ENCODE peak calls at places on chromosomes 13 and 19, in six cellular contexts. One of them, this sample, is unnamed.
A peak's percentile ranks its signal among the peaks of the same experiment; 100 is the strongest.

GRCh38 chr19:45428385-45429231 is 4.9 kb upstream of the ERCC1 start:
- DNase-seq in heart left ventricle: peak; percentile 85
- DNase-seq in AG10803: peak; percentile 52
- DNase-seq in right atrium auricular region: no peak
- DNase-seq in CD8-positive, alpha-beta T cell: no peak
- DNase-seq in IMR-90: peak; percentile 59
- DNase-seq in this sample: peak; percentile 52

GRCh38 chr13:71621152-71622124 is 245.6 kb downstream of the DACH1 start:
- DNase-seq in heart left ventricle: no peak
- DNase-seq in AG10803: no peak
- DNase-seq in right atrium auricular region: no peak
- DNase-seq in CD8-positive, alpha-beta T cell: no peak
- DNase-seq in IMR-90: no peak
- DNase-seq in this sample: no peak

GRCh38 chr13:87255394-87255793 is 415.8 kb upstream of the SLITRK5 start:
- DNase-seq in heart left ventricle: no peak
- DNase-seq in AG10803: no peak
- DNase-seq in right atrium auricular region: no peak
- DNase-seq in CD8-positive, alpha-beta T cell: no peak
- DNase-seq in IMR-90: no peak
- DNase-seq in this sample: no peak

GRCh38 chr13:93226623-93227279 is at the start of gene GPC6:
- DNase-seq in heart left ventricle: no peak
- DNase-seq in AG10803: peak; percentile 94
- DNase-seq in right atrium auricular region: no peak
- DNase-seq in CD8-positive, alpha-beta T cell: no peak
- DNase-seq in IMR-90: peak; percentile 95
- DNase-seq in this sample: no peak

GRCh38 chr13:21039097-21039800 is 22.1 kb downstream of the LATS2 start:
- DNase-seq in heart left ventricle: no peak
- DNase-seq in AG10803: no peak
- DNase-seq in right atrium auricular region: no peak
- DNase-seq in CD8-positive, alpha-beta T cell: no peak
- DNase-seq in IMR-90: no peak
- DNase-seq in this sample: no peak

GRCh38 chr13:26967119-26968038 is 204.2 kb downstream of the USP12 start:
- DNase-seq in heart left ventricle: peak; percentile 49
- DNase-seq in AG10803: peak; percentile 35
- DNase-seq in right atrium auricular region: peak; percentile 64
- DNase-seq in CD8-positive, alpha-beta T cell: no peak
- DNase-seq in IMR-90: no peak
- DNase-seq in this sample: peak; percentile 37

GRCh38 chr19:29104605-29105241 is 108.2 kb downstream of the UQCRFS1 start:
- DNase-seq in heart left ventricle: no peak
- DNase-seq in AG10803: no peak
- DNase-seq in right atrium auricular region: no peak
- DNase-seq in CD8-positive, alpha-beta T cell: no peak
- DNase-seq in IMR-90: no peak
- DNase-seq in this sample: no peak

GRCh38 chr13:70353096-70353495 is 244.8 kb upstream of the KLHL1 start:
- DNase-seq in heart left ventricle: no peak
- DNase-seq in AG10803: no peak
- DNase-seq in right atrium auricular region: no peak
- DNase-seq in CD8-positive, alpha-beta T cell: no peak
- DNase-seq in IMR-90: no peak
- DNase-seq in this sample: no peak

GRCh38 chr19:13022859-13023636 is 27.8 kb downstream of the NFIX start:
- DNase-seq in heart left ventricle: peak; percentile 88
- DNase-seq in AG10803: peak; percentile 99
- DNase-seq in right atrium auricular region: peak; percentile 86
- DNase-seq in CD8-positive, alpha-beta T cell: no peak
- DNase-seq in IMR-90: peak; percentile 95
- DNase-seq in this sample: peak; percentile 78

GRCh38 chr13:74325106-74325505 is 190.9 kb upstream of the KLF12 start:
- DNase-seq in heart left ventricle: peak; percentile 23
- DNase-seq in AG10803: peak; percentile 61
- DNase-seq in right atrium auricular region: no peak
- DNase-seq in CD8-positive, alpha-beta T cell: no peak
- DNase-seq in IMR-90: peak; percentile 87
- DNase-seq in this sample: no peak

GRCh38 chr19:43779820-43780219 is 953 bp downstream of the KCNN4 start:
- DNase-seq in heart left ventricle: no peak
- DNase-seq in AG10803: no peak
- DNase-seq in right atrium auricular region: no peak
- DNase-seq in CD8-positive, alpha-beta T cell: no peak
- DNase-seq in IMR-90: no peak
- DNase-seq in this sample: no peak

GRCh38 chr13:99436686-99437416 is 64.4 kb upstream of the TM9SF2 start:
- DNase-seq in heart left ventricle: peak; percentile 86
- DNase-seq in AG10803: peak; percentile 77
- DNase-seq in right atrium auricular region: peak; percentile 91
- DNase-seq in CD8-positive, alpha-beta T cell: peak; percentile 92
- DNase-seq in IMR-90: peak; percentile 83
- DNase-seq in this sample: peak; percentile 93
- H3K4me3 ChIP-seq in heart left ventricle: no peak overlapping the region
- H3K4me3 ChIP-seq in AG10803: no peak overlapping the region
- H3K4me3 ChIP-seq in right atrium auricular region: no peak overlapping the region
- H3K4me3 ChIP-seq in CD8-positive, alpha-beta T cell: no peak overlapping the region
- H3K4me3 ChIP-seq in IMR-90: no peak overlapping the region
- H3K4me3 ChIP-seq in this sample: no peak overlapping the region

GRCh38 chr19:54218960-54219661 is 3.7 kb downstream of the LILRB3 start:
- DNase-seq in heart left ventricle: no peak
- DNase-seq in AG10803: no peak
- DNase-seq in right atrium auricular region: no peak
- DNase-seq in CD8-positive, alpha-beta T cell: no peak
- DNase-seq in IMR-90: no peak
- DNase-seq in this sample: no peak
- H3K4me3 ChIP-seq in heart left ventricle: no peak overlapping the region
- H3K4me3 ChIP-seq in AG10803: no peak overlapping the region
- H3K4me3 ChIP-seq in right atrium auricular region: no peak overlapping the region
- H3K4me3 ChIP-seq in CD8-positive, alpha-beta T cell: no peak overlapping the region
- H3K4me3 ChIP-seq in IMR-90: no peak overlapping the region
- H3K4me3 ChIP-seq in this sample: no peak overlapping the region

GRCh38 chr19:50418186-50419021 is at the start of gene SPIB:
- DNase-seq in heart left ventricle: no peak
- DNase-seq in AG10803: no peak
- DNase-seq in right atrium auricular region: no peak
- DNase-seq in CD8-positive, alpha-beta T cell: no peak
- DNase-seq in IMR-90: no peak
- DNase-seq in this sample: no peak
- H3K4me3 ChIP-seq in heart left ventricle: no peak within 1 kb of the TSS
- H3K4me3 ChIP-seq in AG10803: no peak within 1 kb of the TSS
- H3K4me3 ChIP-seq in right atrium auricular region: no peak within 1 kb of the TSS
- H3K4me3 ChIP-seq in CD8-positive, alpha-beta T cell: no peak within 1 kb of the TSS
- H3K4me3 ChIP-seq in IMR-90: no peak within 1 kb of the TSS
- H3K4me3 ChIP-seq in this sample: no peak within 1 kb of the TSS

GRCh38 chr19:2976609-2977000 is 759 bp upstream of the TLE6 start:
- DNase-seq in heart left ventricle: no peak
- DNase-seq in AG10803: no peak
- DNase-seq in right atrium auricular region: no peak
- DNase-seq in CD8-positive, alpha-beta T cell: no peak
- DNase-seq in IMR-90: no peak
- DNase-seq in this sample: no peak
- H3K4me3 ChIP-seq in heart left ventricle: peak overlapping the region; percentile 55
- H3K4me3 ChIP-seq in AG10803: peak overlapping the region; percentile 68
- H3K4me3 ChIP-seq in right atrium auricular region: peak overlapping the region; percentile 43
- H3K4me3 ChIP-seq in CD8-positive, alpha-beta T cell: peak overlapping the region; percentile 84
- H3K4me3 ChIP-seq in IMR-90: peak overlapping the region; percentile 72
- H3K4me3 ChIP-seq in this sample: peak overlapping the region; percentile 52

DNA sequence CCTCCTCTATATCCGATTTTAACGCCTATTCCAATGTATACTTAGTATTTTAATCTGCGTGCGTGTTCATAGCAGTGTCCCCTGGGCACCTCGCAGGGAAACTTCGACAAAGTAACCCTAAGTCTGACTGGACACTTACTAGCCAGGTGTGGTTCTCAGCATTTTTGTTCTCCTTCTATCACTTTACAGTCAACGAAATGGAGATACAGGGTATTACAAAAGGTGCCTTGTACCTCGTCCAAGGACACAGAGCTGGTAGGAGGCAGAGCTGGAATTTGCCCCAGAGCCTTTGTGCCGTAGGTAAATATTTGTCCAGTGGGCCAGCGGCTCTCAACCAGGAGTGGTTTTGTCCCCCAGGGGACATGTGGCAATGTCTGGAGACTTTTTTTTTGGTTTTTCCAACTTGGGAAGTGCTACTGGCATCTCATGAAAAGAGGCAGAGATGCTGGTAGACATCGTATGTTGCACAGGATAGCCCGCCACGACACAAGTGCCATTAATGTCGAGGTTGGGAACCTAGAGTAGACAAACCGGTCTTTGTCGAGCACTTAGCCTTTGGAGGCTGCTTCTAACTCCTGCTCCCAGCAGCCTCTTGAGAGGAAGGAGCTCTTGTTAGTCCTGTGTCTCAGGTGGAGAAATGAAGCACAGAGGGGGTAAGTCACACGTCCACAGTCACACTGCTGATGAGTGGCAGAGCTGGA is 1.1 kb downstream of the ZNF444 start:
- DNase-seq in heart left ventricle: no peak
- DNase-seq in AG10803: no peak
- DNase-seq in right atrium auricular region: no peak
- DNase-seq in CD8-positive, alpha-beta T cell: no peak
- DNase-seq in IMR-90: no peak
- DNase-seq in this sample: peak; percentile 73
- H3K4me3 ChIP-seq in heart left ventricle: peak overlapping the region; percentile 70
- H3K4me3 ChIP-seq in AG10803: peak overlapping the region; percentile 73
- H3K4me3 ChIP-seq in right atrium auricular region: peak overlapping the region; percentile 65
- H3K4me3 ChIP-seq in CD8-positive, alpha-beta T cell: peak overlapping the region; percentile 54
- H3K4me3 ChIP-seq in IMR-90: peak overlapping the region; percentile 38
- H3K4me3 ChIP-seq in this sample: peak overlapping the region; percentile 75

DNA sequence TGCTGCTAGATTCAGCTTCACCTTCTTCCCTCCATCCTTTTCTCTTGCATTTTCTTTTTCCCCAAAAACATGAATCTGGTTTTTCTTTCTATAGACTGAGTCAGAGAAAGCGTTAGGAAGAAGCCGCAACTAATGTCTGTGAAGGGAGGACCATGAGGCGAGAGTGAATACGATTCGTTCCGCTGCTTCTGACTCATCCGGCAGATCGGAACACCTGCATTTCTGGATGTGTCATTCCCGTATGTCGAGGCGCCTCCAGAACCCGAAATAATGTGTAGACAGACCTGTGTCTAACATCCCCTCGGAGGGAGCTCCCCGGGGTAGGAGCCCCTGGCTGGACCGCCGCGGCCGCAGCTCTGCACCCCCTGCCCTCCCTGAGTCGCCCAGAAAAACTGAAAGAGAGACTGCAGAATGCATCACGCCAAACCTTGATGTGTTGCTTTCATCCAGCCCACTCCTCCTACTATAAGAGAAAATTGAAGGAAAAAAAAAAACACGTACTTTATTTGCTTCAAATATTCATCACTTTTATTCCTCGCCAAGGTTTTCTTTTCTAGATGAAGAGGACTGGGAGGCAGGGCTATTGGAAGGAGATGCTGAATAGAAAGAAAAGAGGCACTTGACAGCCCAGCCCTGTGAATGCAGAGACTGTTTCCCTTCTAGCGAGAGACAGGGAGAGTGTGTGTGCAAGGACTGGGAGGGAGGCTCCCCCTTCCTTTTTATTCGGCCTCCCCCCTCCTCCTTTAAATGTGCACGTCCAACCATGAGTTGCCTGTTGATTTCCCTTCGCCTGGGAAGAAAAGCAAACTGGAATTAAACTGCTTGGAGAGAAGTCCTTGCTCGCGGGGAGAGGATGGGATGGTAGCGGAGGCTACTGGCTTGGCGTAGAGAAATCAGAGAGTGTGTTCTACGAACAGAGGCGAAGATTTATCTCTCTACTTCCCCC is 610 bp upstream of the PCDH17 start:
- DNase-seq in heart left ventricle: peak; percentile 20
- DNase-seq in AG10803: no peak
- DNase-seq in right atrium auricular region: no peak
- DNase-seq in CD8-positive, alpha-beta T cell: no peak
- DNase-seq in IMR-90: no peak
- DNase-seq in this sample: no peak
- H3K4me3 ChIP-seq in heart left ventricle: peak overlapping the region; percentile 71
- H3K4me3 ChIP-seq in AG10803: peak overlapping the region; percentile 52
- H3K4me3 ChIP-seq in right atrium auricular region: peak overlapping the region; percentile 51
- H3K4me3 ChIP-seq in CD8-positive, alpha-beta T cell: peak overlapping the region; percentile 52
- H3K4me3 ChIP-seq in IMR-90: peak overlapping the region; percentile 44
- H3K4me3 ChIP-seq in this sample: peak overlapping the region; percentile 62

GRCh38 chr19:41328157-41328817 is 18.3 kb downstream of the CCDC97 start:
- DNase-seq in heart left ventricle: no peak
- DNase-seq in AG10803: no peak
- DNase-seq in right atrium auricular region: no peak
- DNase-seq in CD8-positive, alpha-beta T cell: no peak
- DNase-seq in IMR-90: peak; percentile 71
- DNase-seq in this sample: no peak
- H3K4me3 ChIP-seq in heart left ventricle: peak overlapping the region; percentile 47
- H3K4me3 ChIP-seq in AG10803: no peak overlapping the region
- H3K4me3 ChIP-seq in right atrium auricular region: no peak overlapping the region
- H3K4me3 ChIP-seq in CD8-positive, alpha-beta T cell: peak overlapping the region; percentile 21
- H3K4me3 ChIP-seq in IMR-90: no peak overlapping the region
- H3K4me3 ChIP-seq in this sample: peak overlapping the region; percentile 45

DNA sequence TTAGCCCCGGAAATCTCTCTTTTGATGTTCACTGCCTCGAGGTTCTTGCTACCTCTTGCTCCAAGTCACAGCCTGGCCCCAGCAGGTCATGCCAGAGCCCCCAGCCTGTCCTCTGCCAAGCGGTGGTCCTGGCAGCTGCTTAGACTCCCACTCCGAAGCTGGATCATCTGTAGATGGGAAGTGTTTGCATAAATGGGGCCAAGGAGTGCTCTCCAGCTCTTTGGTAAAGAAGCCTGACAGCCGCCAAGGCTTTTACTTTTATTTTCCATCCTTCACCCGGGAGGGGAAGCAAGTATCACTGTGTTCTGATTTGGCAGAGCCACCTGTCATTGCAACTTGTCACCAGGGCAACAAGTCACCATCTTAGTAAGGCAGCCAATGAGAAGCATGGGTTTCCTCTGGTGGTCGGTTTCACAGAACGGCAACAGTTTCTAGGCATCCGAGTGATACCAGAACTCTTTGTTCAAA is 10.6 kb upstream of the RETN start:
- DNase-seq in heart left ventricle: no peak
- DNase-seq in AG10803: no peak
- DNase-seq in right atrium auricular region: no peak
- DNase-seq in CD8-positive, alpha-beta T cell: no peak
- DNase-seq in IMR-90: no peak
- DNase-seq in this sample: no peak
- H3K4me3 ChIP-seq in heart left ventricle: no peak overlapping the region
- H3K4me3 ChIP-seq in AG10803: no peak overlapping the region
- H3K4me3 ChIP-seq in right atrium auricular region: no peak overlapping the region
- H3K4me3 ChIP-seq in CD8-positive, alpha-beta T cell: peak overlapping the region; percentile 40
- H3K4me3 ChIP-seq in IMR-90: no peak overlapping the region
- H3K4me3 ChIP-seq in this sample: no peak overlapping the region